ENCODE peak calls at places on chromosome 16, in nine cellular contexts. One of them, this sample, is unnamed.

GRCh38 chr16:79469999-79470398 is 130.5 kb downstream of the MAF start:
- DNase-seq in immature natural killer cell: no peak
- DNase-seq in cardiac muscle cell: no peak
- DNase-seq in RCC 7860: no peak
- DNase-seq in stimulated activated naive CD4-positive, alpha-beta T cell: no peak
- DNase-seq in Panc1: no peak
- DNase-seq in stimulated activated CD4-positive, alpha-beta T cell treated with anti-CD3 and anti-CD28 coated beads, Interleukin-4, amount 100 ng/mL, for 1 hour: no peak
- DNase-seq in NT2/D1: no peak
- DNase-seq in T47D: no peak
- DNase-seq in this sample: no peak

GRCh38 chr16:86517652-86518258 is 7.4 kb downstream of the FOXF1 start:
- DNase-seq in NT2/D1: no peak
- DNase-seq in RCC 7860: peak; percentile 7
- DNase-seq in T47D: peak; percentile 73
- DNase-seq in cardiac muscle cell: peak; percentile 79
- DNase-seq in Panc1: no peak
- DNase-seq in stimulated activated CD4-positive, alpha-beta T cell treated with anti-CD3 and anti-CD28 coated beads, Interleukin-4, amount 100 ng/mL, for 1 hour: no peak
- DNase-seq in immature natural killer cell: no peak
- DNase-seq in stimulated activated naive CD4-positive, alpha-beta T cell: no peak
- DNase-seq in this sample: peak; percentile 81

GRCh38 chr16:12794486-12795399 is 8.9 kb downstream of the CPPED1 start:
- DNase-seq in immature natural killer cell: no peak
- DNase-seq in RCC 7860: no peak
- DNase-seq in T47D: no peak
- DNase-seq in cardiac muscle cell: no peak
- DNase-seq in Panc1: no peak
- DNase-seq in NT2/D1: no peak
- DNase-seq in stimulated activated CD4-positive, alpha-beta T cell treated with anti-CD3 and anti-CD28 coated beads, Interleukin-4, amount 100 ng/mL, for 1 hour: no peak
- DNase-seq in stimulated activated naive CD4-positive, alpha-beta T cell: no peak
- DNase-seq in this sample: peak; percentile 24

GRCh38 chr16:79847101-79847500 is 246.6 kb upstream of the MAF start:
- DNase-seq in Panc1: no peak
- DNase-seq in immature natural killer cell: no peak
- DNase-seq in T47D: no peak
- DNase-seq in RCC 7860: no peak
- DNase-seq in cardiac muscle cell: no peak
- DNase-seq in stimulated activated naive CD4-positive, alpha-beta T cell: no peak
- DNase-seq in NT2/D1: no peak
- DNase-seq in stimulated activated CD4-positive, alpha-beta T cell treated with anti-CD3 and anti-CD28 coated beads, Interleukin-4, amount 100 ng/mL, for 1 hour: no peak
- DNase-seq in this sample: no peak

GRCh38 chr16:56203052-56203451 is 11.8 kb downstream of the GNAO1 start:
- DNase-seq in T47D: peak; percentile 24
- DNase-seq in Panc1: no peak
- DNase-seq in immature natural killer cell: peak; percentile 13
- DNase-seq in NT2/D1: no peak
- DNase-seq in stimulated activated naive CD4-positive, alpha-beta T cell: no peak
- DNase-seq in cardiac muscle cell: no peak
- DNase-seq in stimulated activated CD4-positive, alpha-beta T cell treated with anti-CD3 and anti-CD28 coated beads, Interleukin-4, amount 100 ng/mL, for 1 hour: peak; percentile 52
- DNase-seq in RCC 7860: peak; percentile 21
- DNase-seq in this sample: peak; percentile 26

GRCh38 chr16:85819245-85819644 is 19.8 kb downstream of the COX4I1 start:
- DNase-seq in Panc1: peak; percentile 46
- DNase-seq in RCC 7860: peak; percentile 45
- DNase-seq in stimulated activated CD4-positive, alpha-beta T cell treated with anti-CD3 and anti-CD28 coated beads, Interleukin-4, amount 100 ng/mL, for 1 hour: peak; percentile 87
- DNase-seq in T47D: peak; percentile 95
- DNase-seq in immature natural killer cell: peak; percentile 72
- DNase-seq in cardiac muscle cell: peak; percentile 91
- DNase-seq in stimulated activated naive CD4-positive, alpha-beta T cell: peak; percentile 68
- DNase-seq in NT2/D1: peak; percentile 88
- DNase-seq in this sample: peak; percentile 77

GRCh38 chr16:27208809-27209208 is 5.5 kb downstream of the KDM8 start:
- DNase-seq in cardiac muscle cell: no peak
- DNase-seq in stimulated activated CD4-positive, alpha-beta T cell treated with anti-CD3 and anti-CD28 coated beads, Interleukin-4, amount 100 ng/mL, for 1 hour: no peak
- DNase-seq in stimulated activated naive CD4-positive, alpha-beta T cell: no peak
- DNase-seq in T47D: no peak
- DNase-seq in NT2/D1: no peak
- DNase-seq in Panc1: no peak
- DNase-seq in immature natural killer cell: no peak
- DNase-seq in RCC 7860: no peak
- DNase-seq in this sample: no peak

GRCh38 chr16:75121949-75122568 is 5.5 kb upstream of the LDHD start:
- DNase-seq in stimulated activated naive CD4-positive, alpha-beta T cell: no peak
- DNase-seq in Panc1: no peak
- DNase-seq in immature natural killer cell: no peak
- DNase-seq in NT2/D1: no peak
- DNase-seq in RCC 7860: no peak
- DNase-seq in T47D: no peak
- DNase-seq in cardiac muscle cell: no peak
- DNase-seq in stimulated activated CD4-positive, alpha-beta T cell treated with anti-CD3 and anti-CD28 coated beads, Interleukin-4, amount 100 ng/mL, for 1 hour: no peak
- DNase-seq in this sample: no peak

GRCh38 chr16:10126686-10127085 is 55.5 kb downstream of the GRIN2A start:
- DNase-seq in T47D: no peak
- DNase-seq in stimulated activated CD4-positive, alpha-beta T cell treated with anti-CD3 and anti-CD28 coated beads, Interleukin-4, amount 100 ng/mL, for 1 hour: no peak
- DNase-seq in Panc1: no peak
- DNase-seq in NT2/D1: no peak
- DNase-seq in RCC 7860: no peak
- DNase-seq in cardiac muscle cell: no peak
- DNase-seq in immature natural killer cell: no peak
- DNase-seq in stimulated activated naive CD4-positive, alpha-beta T cell: no peak
- DNase-seq in this sample: peak; percentile 19

GRCh38 chr16:9004183-9004582 is 40.5 kb upstream of the USP7 start:
- DNase-seq in RCC 7860: no peak
- DNase-seq in Panc1: no peak
- DNase-seq in stimulated activated CD4-positive, alpha-beta T cell treated with anti-CD3 and anti-CD28 coated beads, Interleukin-4, amount 100 ng/mL, for 1 hour: no peak
- DNase-seq in stimulated activated naive CD4-positive, alpha-beta T cell: no peak
- DNase-seq in immature natural killer cell: no peak
- DNase-seq in NT2/D1: no peak
- DNase-seq in T47D: no peak
- DNase-seq in cardiac muscle cell: no peak
- DNase-seq in this sample: no peak

GRCh38 chr16:5026664-5027063 is 7.1 kb downstream of the NAGPA start:
- DNase-seq in cardiac muscle cell: no peak
- DNase-seq in stimulated activated CD4-positive, alpha-beta T cell treated with anti-CD3 and anti-CD28 coated beads, Interleukin-4, amount 100 ng/mL, for 1 hour: no peak
- DNase-seq in stimulated activated naive CD4-positive, alpha-beta T cell: no peak
- DNase-seq in immature natural killer cell: no peak
- DNase-seq in Panc1: no peak
- DNase-seq in NT2/D1: no peak
- DNase-seq in RCC 7860: no peak
- DNase-seq in T47D: no peak
- DNase-seq in this sample: no peak

GRCh38 chr16:85435298-85435697 is 177.8 kb upstream of the GSE1 start:
- DNase-seq in stimulated activated naive CD4-positive, alpha-beta T cell: no peak
- DNase-seq in cardiac muscle cell: no peak
- DNase-seq in immature natural killer cell: no peak
- DNase-seq in T47D: no peak
- DNase-seq in Panc1: no peak
- DNase-seq in RCC 7860: no peak
- DNase-seq in NT2/D1: no peak
- DNase-seq in stimulated activated CD4-positive, alpha-beta T cell treated with anti-CD3 and anti-CD28 coated beads, Interleukin-4, amount 100 ng/mL, for 1 hour: no peak
- DNase-seq in this sample: no peak

GRCh38 chr16:25707982-25708583 is 16.3 kb downstream of the HS3ST4 start:
- DNase-seq in immature natural killer cell: no peak
- DNase-seq in stimulated activated CD4-positive, alpha-beta T cell treated with anti-CD3 and anti-CD28 coated beads, Interleukin-4, amount 100 ng/mL, for 1 hour: no peak
- DNase-seq in cardiac muscle cell: peak; percentile 50
- DNase-seq in NT2/D1: no peak
- DNase-seq in RCC 7860: peak; percentile 14
- DNase-seq in Panc1: no peak
- DNase-seq in stimulated activated naive CD4-positive, alpha-beta T cell: no peak
- DNase-seq in T47D: peak; percentile 12
- DNase-seq in this sample: peak; percentile 30

GRCh38 chr16:70808371-70808770 is 7.4 kb upstream of the VAC14 start:
- DNase-seq in Panc1: no peak
- DNase-seq in RCC 7860: no peak
- DNase-seq in T47D: no peak
- DNase-seq in stimulated activated CD4-positive, alpha-beta T cell treated with anti-CD3 and anti-CD28 coated beads, Interleukin-4, amount 100 ng/mL, for 1 hour: no peak
- DNase-seq in immature natural killer cell: no peak
- DNase-seq in NT2/D1: no peak
- DNase-seq in stimulated activated naive CD4-positive, alpha-beta T cell: no peak
- DNase-seq in cardiac muscle cell: no peak
- DNase-seq in this sample: no peak

GRCh38 chr16:52074133-52074532 is 472.8 kb downstream of the TOX3 start:
- DNase-seq in immature natural killer cell: no peak
- DNase-seq in stimulated activated naive CD4-positive, alpha-beta T cell: no peak
- DNase-seq in cardiac muscle cell: no peak
- DNase-seq in Panc1: no peak
- DNase-seq in T47D: no peak
- DNase-seq in RCC 7860: no peak
- DNase-seq in stimulated activated CD4-positive, alpha-beta T cell treated with anti-CD3 and anti-CD28 coated beads, Interleukin-4, amount 100 ng/mL, for 1 hour: no peak
- DNase-seq in NT2/D1: no peak
- DNase-seq in this sample: no peak

GRCh38 chr16:11507991-11508390 is 78.7 kb downstream of the LITAF start:
- DNase-seq in stimulated activated CD4-positive, alpha-beta T cell treated with anti-CD3 and anti-CD28 coated beads, Interleukin-4, amount 100 ng/mL, for 1 hour: no peak
- DNase-seq in stimulated activated naive CD4-positive, alpha-beta T cell: no peak
- DNase-seq in Panc1: no peak
- DNase-seq in cardiac muscle cell: no peak
- DNase-seq in T47D: no peak
- DNase-seq in NT2/D1: no peak
- DNase-seq in RCC 7860: no peak
- DNase-seq in immature natural killer cell: no peak
- DNase-seq in this sample: peak; percentile 34

GRCh38 chr16:3215601-3216262 is 19.2 kb downstream of the ZNF200 start:
- DNase-seq in RCC 7860: no peak
- DNase-seq in immature natural killer cell: no peak
- DNase-seq in T47D: no peak
- DNase-seq in stimulated activated CD4-positive, alpha-beta T cell treated with anti-CD3 and anti-CD28 coated beads, Interleukin-4, amount 100 ng/mL, for 1 hour: no peak
- DNase-seq in Panc1: no peak
- DNase-seq in cardiac muscle cell: no peak
- DNase-seq in stimulated activated naive CD4-positive, alpha-beta T cell: no peak
- DNase-seq in NT2/D1: no peak
- DNase-seq in this sample: no peak

GRCh38 chr16:11089504-11090124 is 145.2 kb downstream of the CLEC16A start:
- DNase-seq in NT2/D1: no peak
- DNase-seq in immature natural killer cell: no peak
- DNase-seq in Panc1: no peak
- DNase-seq in stimulated activated CD4-positive, alpha-beta T cell treated with anti-CD3 and anti-CD28 coated beads, Interleukin-4, amount 100 ng/mL, for 1 hour: no peak
- DNase-seq in stimulated activated naive CD4-positive, alpha-beta T cell: no peak
- DNase-seq in T47D: no peak
- DNase-seq in cardiac muscle cell: no peak
- DNase-seq in RCC 7860: peak; percentile 66
- DNase-seq in this sample: peak; percentile 32

GRCh38 chr16:48244863-48245195 is 729 bp downstream of the LONP2 start:
- DNase-seq in stimulated activated CD4-positive, alpha-beta T cell treated with anti-CD3 and anti-CD28 coated beads, Interleukin-4, amount 100 ng/mL, for 1 hour: no peak
- DNase-seq in stimulated activated naive CD4-positive, alpha-beta T cell: no peak
- DNase-seq in Panc1: no peak
- DNase-seq in NT2/D1: no peak
- DNase-seq in RCC 7860: no peak
- DNase-seq in T47D: no peak
- DNase-seq in immature natural killer cell: no peak
- DNase-seq in cardiac muscle cell: no peak
- DNase-seq in this sample: no peak

GRCh38 chr16:70270176-70270575 is 18.4 kb upstream of the EXOSC6 start:
- DNase-seq in immature natural killer cell: no peak
- DNase-seq in stimulated activated naive CD4-positive, alpha-beta T cell: no peak
- DNase-seq in cardiac muscle cell: no peak
- DNase-seq in stimulated activated CD4-positive, alpha-beta T cell treated with anti-CD3 and anti-CD28 coated beads, Interleukin-4, amount 100 ng/mL, for 1 hour: no peak
- DNase-seq in Panc1: no peak
- DNase-seq in RCC 7860: no peak
- DNase-seq in T47D: no peak
- DNase-seq in NT2/D1: no peak
- DNase-seq in this sample: no peak

GRCh38 chr16:8493885-8494487 is 96.3 kb downstream of the TMEM114 start:
- DNase-seq in stimulated activated CD4-positive, alpha-beta T cell treated with anti-CD3 and anti-CD28 coated beads, Interleukin-4, amount 100 ng/mL, for 1 hour: no peak
- DNase-seq in immature natural killer cell: no peak
- DNase-seq in Panc1: no peak
- DNase-seq in cardiac muscle cell: no peak
- DNase-seq in RCC 7860: no peak
- DNase-seq in NT2/D1: peak; percentile 69
- DNase-seq in T47D: no peak
- DNase-seq in stimulated activated naive CD4-positive, alpha-beta T cell: no peak
- DNase-seq in this sample: no peak

GRCh38 chr16:64626771-64627170 is 495.1 kb downstream of the CDH11 start:
- DNase-seq in RCC 7860: no peak
- DNase-seq in cardiac muscle cell: no peak
- DNase-seq in Panc1: no peak
- DNase-seq in stimulated activated CD4-positive, alpha-beta T cell treated with anti-CD3 and anti-CD28 coated beads, Interleukin-4, amount 100 ng/mL, for 1 hour: no peak
- DNase-seq in NT2/D1: no peak
- DNase-seq in immature natural killer cell: no peak
- DNase-seq in stimulated activated naive CD4-positive, alpha-beta T cell: no peak
- DNase-seq in T47D: no peak
- DNase-seq in this sample: peak; percentile 4

GRCh38 chr16:81601008-81601428 is 156.4 kb downstream of the CMIP start:
- DNase-seq in stimulated activated CD4-positive, alpha-beta T cell treated with anti-CD3 and anti-CD28 coated beads, Interleukin-4, amount 100 ng/mL, for 1 hour: no peak
- DNase-seq in Panc1: no peak
- DNase-seq in T47D: peak; percentile 55
- DNase-seq in cardiac muscle cell: no peak
- DNase-seq in RCC 7860: peak; percentile 58
- DNase-seq in immature natural killer cell: no peak
- DNase-seq in stimulated activated naive CD4-positive, alpha-beta T cell: no peak
- DNase-seq in NT2/D1: no peak
- DNase-seq in this sample: peak; percentile 81

GRCh38 chr16:68885321-68885720 is 42.0 kb downstream of the TANGO6 start:
- DNase-seq in stimulated activated CD4-positive, alpha-beta T cell treated with anti-CD3 and anti-CD28 coated beads, Interleukin-4, amount 100 ng/mL, for 1 hour: no peak
- DNase-seq in RCC 7860: no peak
- DNase-seq in cardiac muscle cell: no peak
- DNase-seq in NT2/D1: no peak
- DNase-seq in T47D: no peak
- DNase-seq in Panc1: no peak
- DNase-seq in stimulated activated naive CD4-positive, alpha-beta T cell: no peak
- DNase-seq in immature natural killer cell: no peak
- DNase-seq in this sample: no peak

GRCh38 chr16:1340730-1341494 is 7.5 kb downstream of the BAIAP3 start:
- DNase-seq in Panc1: no peak
- DNase-seq in stimulated activated CD4-positive, alpha-beta T cell treated with anti-CD3 and anti-CD28 coated beads, Interleukin-4, amount 100 ng/mL, for 1 hour: no peak
- DNase-seq in cardiac muscle cell: no peak
- DNase-seq in immature natural killer cell: no peak
- DNase-seq in NT2/D1: no peak
- DNase-seq in RCC 7860: no peak
- DNase-seq in T47D: no peak
- DNase-seq in stimulated activated naive CD4-positive, alpha-beta T cell: no peak
- DNase-seq in this sample: no peak

GRCh38 chr16:4601317-4602186 is 13.1 kb downstream of the UBALD1 start:
- DNase-seq in immature natural killer cell: no peak
- DNase-seq in Panc1: no peak
- DNase-seq in T47D: no peak
- DNase-seq in stimulated activated CD4-positive, alpha-beta T cell treated with anti-CD3 and anti-CD28 coated beads, Interleukin-4, amount 100 ng/mL, for 1 hour: no peak
- DNase-seq in stimulated activated naive CD4-positive, alpha-beta T cell: no peak
- DNase-seq in NT2/D1: no peak
- DNase-seq in RCC 7860: no peak
- DNase-seq in cardiac muscle cell: no peak
- DNase-seq in this sample: peak; percentile 53

GRCh38 chr16:10961231-10961630 is 16.9 kb downstream of the CLEC16A start:
- DNase-seq in T47D: no peak
- DNase-seq in stimulated activated CD4-positive, alpha-beta T cell treated with anti-CD3 and anti-CD28 coated beads, Interleukin-4, amount 100 ng/mL, for 1 hour: no peak
- DNase-seq in NT2/D1: no peak
- DNase-seq in immature natural killer cell: no peak
- DNase-seq in cardiac muscle cell: no peak
- DNase-seq in Panc1: no peak
- DNase-seq in stimulated activated naive CD4-positive, alpha-beta T cell: no peak
- DNase-seq in RCC 7860: peak; percentile 74
- DNase-seq in this sample: peak; percentile 97

GRCh38 chr16:67594956-67595355 is 32.6 kb downstream of the CTCF start:
- DNase-seq in T47D: peak; percentile 88
- DNase-seq in cardiac muscle cell: no peak
- DNase-seq in NT2/D1: no peak
- DNase-seq in RCC 7860: no peak
- DNase-seq in stimulated activated naive CD4-positive, alpha-beta T cell: no peak
- DNase-seq in immature natural killer cell: no peak
- DNase-seq in stimulated activated CD4-positive, alpha-beta T cell treated with anti-CD3 and anti-CD28 coated beads, Interleukin-4, amount 100 ng/mL, for 1 hour: no peak
- DNase-seq in Panc1: no peak
- DNase-seq in this sample: peak; percentile 84

GRCh38 chr16:4323845-4324478 is 8.1 kb downstream of the GLIS2 start:
- DNase-seq in immature natural killer cell: no peak
- DNase-seq in Panc1: no peak
- DNase-seq in stimulated activated naive CD4-positive, alpha-beta T cell: no peak
- DNase-seq in RCC 7860: no peak
- DNase-seq in stimulated activated CD4-positive, alpha-beta T cell treated with anti-CD3 and anti-CD28 coated beads, Interleukin-4, amount 100 ng/mL, for 1 hour: no peak
- DNase-seq in cardiac muscle cell: peak; percentile 79
- DNase-seq in T47D: peak; percentile 28
- DNase-seq in NT2/D1: no peak
- DNase-seq in this sample: peak; percentile 70

GRCh38 chr16:71923941-71924690 is 28.8 kb downstream of the IST1 start:
- DNase-seq in T47D: no peak
- DNase-seq in RCC 7860: no peak
- DNase-seq in immature natural killer cell: no peak
- DNase-seq in Panc1: no peak
- DNase-seq in stimulated activated naive CD4-positive, alpha-beta T cell: no peak
- DNase-seq in NT2/D1: no peak
- DNase-seq in stimulated activated CD4-positive, alpha-beta T cell treated with anti-CD3 and anti-CD28 coated beads, Interleukin-4, amount 100 ng/mL, for 1 hour: no peak
- DNase-seq in cardiac muscle cell: no peak
- DNase-seq in this sample: peak; percentile 29

GRCh38 chr16:87033541-87034300 is 283.5 kb downstream of the C16orf95 start:
- DNase-seq in Panc1: no peak
- DNase-seq in immature natural killer cell: no peak
- DNase-seq in RCC 7860: no peak
- DNase-seq in T47D: no peak
- DNase-seq in stimulated activated naive CD4-positive, alpha-beta T cell: no peak
- DNase-seq in stimulated activated CD4-positive, alpha-beta T cell treated with anti-CD3 and anti-CD28 coated beads, Interleukin-4, amount 100 ng/mL, for 1 hour: no peak
- DNase-seq in cardiac muscle cell: peak; percentile 48
- DNase-seq in NT2/D1: no peak
- DNase-seq in this sample: no peak